ENCODE peak calls at places on chromosomes 12 and 14, in seven cellular contexts. C, W, P, F, E, D and U are unnamed samples.

GRCh38 chr12:76117067-76117691 is 32.7 kb upstream of the NAP1L1 start:
- DNase-seq in C (no peak), W (no peak), P (no peak), F (peak), E (no peak), D (no peak), U (peak)

GRCh38 chr12:80353254-80353653 is 90.8 kb upstream of the PTPRQ start:
- DNase-seq in C (no peak), W (no peak), P (no peak), F (no peak), E (no peak), D (no peak), U (no peak)

GRCh38 chr12:115470526-115470925 is 786.6 kb upstream of the TBX3 start:
- DNase-seq in C (no peak), W (no peak), P (no peak), F (no peak), E (no peak), D (no peak), U (no peak)

GRCh38 chr14:31291210-31291609 is 83.6 kb upstream of the HECTD1 start:
- DNase-seq in C (no peak), W (no peak), P (no peak), F (no peak), E (no peak), D (no peak), U (no peak)

GRCh38 chr12:127923501-127923900 is 343.5 kb upstream of the TMEM132C start:
- DNase-seq in C (no peak), W (no peak), P (no peak), F (no peak), E (no peak), D (no peak), U (no peak)

GRCh38 chr14:55832122-55832911 is 252.3 kb downstream of the KTN1 start:
- DNase-seq in C (no peak), W (no peak), P (no peak), F (no peak), E (no peak), D (no peak), U (no peak)

GRCh38 chr12:111748195-111748803 is 18.4 kb upstream of the ALDH2 start:
- DNase-seq in C (no peak), W (no peak), P (no peak), F (no peak), E (no peak), D (no peak), U (peak)

GRCh38 chr12:48029811-48030650 is 25.8 kb upstream of the COL2A1 start:
- DNase-seq in C (no peak), W (no peak), P (no peak), F (no peak), E (no peak), D (no peak), U (no peak)

GRCh38 chr12:1523558-1524050 is 70.8 kb downstream of the FBXL14 start:
- DNase-seq in C (no peak), W (peak), P (no peak), F (no peak), E (peak), D (no peak), U (peak)

GRCh38 chr14:81669308-81669707 is 135.7 kb upstream of the SEL1L start:
- DNase-seq in C (no peak), W (no peak), P (no peak), F (no peak), E (no peak), D (no peak), U (no peak)

GRCh38 chr14:20623798-20624197 is 17.7 kb downstream of the OR6S1 start:
- DNase-seq in C (no peak), W (peak), P (no peak), F (no peak), E (no peak), D (no peak), U (peak)

GRCh38 chr14:67738740-67739504 is 37.2 kb downstream of the RDH12 start:
- DNase-seq in C (peak), W (no peak), P (no peak), F (peak), E (no peak), D (no peak), U (no peak)

GRCh38 chr14:96274122-96274910 is 18.3 kb downstream of the BDKRB1 start:
- DNase-seq in C (peak), W (no peak), P (no peak), F (no peak), E (peak), D (no peak), U (no peak)

GRCh38 chr12:59041241-59042121 is 121.2 kb upstream of the LRIG3 start:
- DNase-seq in C (peak), W (no peak), P (no peak), F (no peak), E (no peak), D (no peak), U (no peak)

GRCh38 chr12:14443531-14443930 is 78.0 kb downstream of the ATF7IP start:
- DNase-seq in C (peak), W (no peak), P (no peak), F (no peak), E (no peak), D (no peak), U (no peak)

GRCh38 chr12:114168061-114168460 is 201.9 kb upstream of the RBM19 start:
- DNase-seq in C (peak), W (no peak), P (no peak), F (no peak), E (no peak), D (no peak), U (no peak)

GRCh38 chr14:37116933-37117844 is 55.2 kb downstream of the SLC25A21 start:
- DNase-seq in C (peak), W (no peak), P (no peak), F (no peak), E (no peak), D (no peak), U (no peak)

GRCh38 chr14:85175556-85175955 is 354.4 kb upstream of the FLRT2 start:
- DNase-seq in C (peak), W (no peak), P (no peak), F (no peak), E (no peak), D (no peak), U (no peak)

GRCh38 chr14:32507029-32507984 is 178.2 kb downstream of the AKAP6 start:
- DNase-seq in C (peak), W (no peak), P (no peak), F (no peak), E (no peak), D (no peak), U (no peak)

GRCh38 chr12:64824500-64825142 is at the start of gene TBC1D30:
- DNase-seq in C (peak), W (peak), P (peak), F (peak), E (peak), D (no peak), U (peak)

GRCh38 chr14:96267336-96267735 is 11.3 kb downstream of the BDKRB1 start:
- DNase-seq in C (peak), W (no peak), P (no peak), F (peak), E (peak), D (no peak), U (no peak)

GRCh38 chr12:59595097-59595496 is 732 bp upstream of the SLC16A7 start:
- DNase-seq in C (peak), W (no peak), P (no peak), F (no peak), E (no peak), D (no peak), U (no peak)

GRCh38 chr14:76770521-76771431 is 9.5 kb downstream of the VASH1 start:
- DNase-seq in C (no peak), W (no peak), P (no peak), F (no peak), E (no peak), D (no peak), U (peak)

GRCh38 chr14:85532981-85533820 is 3.3 kb downstream of the FLRT2 start:
- DNase-seq in C (peak), W (peak), P (peak), F (peak), E (peak), D (no peak), U (peak)

GRCh38 chr12:45612044-45612794 is 117.3 kb upstream of the ARID2 start:
- DNase-seq in C (peak), W (no peak), P (no peak), F (no peak), E (no peak), D (no peak), U (no peak)

GRCh38 chr14:74591899-74592298 is 20.1 kb downstream of the LTBP2 start:
- DNase-seq in C (no peak), W (no peak), P (no peak), F (no peak), E (peak), D (no peak), U (no peak)

GRCh38 chr12:57628280-57629191 is 4.5 kb downstream of the B4GALNT1 start:
- DNase-seq in C (no peak), W (no peak), P (no peak), F (no peak), E (no peak), D (no peak), U (peak)

GRCh38 chr14:34355584-34356266 is 106.3 kb downstream of the SPTSSA start:
- DNase-seq in C (peak), W (no peak), P (no peak), F (no peak), E (no peak), D (no peak), U (no peak)

GRCh38 chr14:75232597-75232996 is 46.0 kb upstream of the FOS start:
- DNase-seq in C (no peak), W (no peak), P (no peak), F (no peak), E (no peak), D (no peak), U (no peak)

GRCh38 chr12:49208661-49209060 is 19.8 kb upstream of the TUBA1A start:
- DNase-seq in C (no peak), W (no peak), P (no peak), F (no peak), E (no peak), D (no peak), U (peak)

GRCh38 chr14:91509878-91510170 is 286 bp downstream of the PPP4R3A start:
- DNase-seq in C (no peak), W (no peak), P (no peak), F (no peak), E (no peak), D (no peak), U (no peak)

GRCh38 chr12:94650143-94651056 is at the start of gene TMCC3:
- DNase-seq in C (peak), W (peak), P (peak), F (peak), E (peak), D (no peak), U (peak)